ENCODE peak calls at places on chromosomes 13 and 19, in ten cellular contexts. One of them, this sample, is unnamed.
A peak's percentile ranks its signal among the peaks of the same experiment; 100 is the strongest.

GRCh38 chr19:3113100-3114017 is 19.2 kb downstream of the GNA11 start:
- DNase-seq in stimulated activated CD4-positive, alpha-beta T cell treated with anti-CD3 and anti-CD28 coated beads, Interleukin-12 subunit alpha, Interleukin-12 subunit beta, amount 100 ng/mL, for 24 hours: no peak
- DNase-seq in GM04504: no peak
- DNase-seq in NCI-H510A treated with DMSO at 0.1 percent for 48 hours: no peak
- DNase-seq in cardiac muscle cell: no peak
- DNase-seq in adrenal gland: no peak
- DNase-seq in naive thymus-derived CD8-positive, alpha-beta T cell: no peak
- DNase-seq in epithelial cell of esophagus: no peak
- DNase-seq in effector CD4-positive, alpha-beta T cell: no peak
- DNase-seq in ACHN: no peak
- DNase-seq in this sample: no peak

GRCh38 chr19:5684694-5685430 is 4.0 kb downstream of the HSD11B1L start:
- DNase-seq in stimulated activated CD4-positive, alpha-beta T cell treated with anti-CD3 and anti-CD28 coated beads, Interleukin-12 subunit alpha, Interleukin-12 subunit beta, amount 100 ng/mL, for 24 hours: no peak
- DNase-seq in GM04504: no peak
- DNase-seq in NCI-H510A treated with DMSO at 0.1 percent for 48 hours: no peak
- DNase-seq in cardiac muscle cell: no peak
- DNase-seq in adrenal gland: peak; percentile 25
- DNase-seq in naive thymus-derived CD8-positive, alpha-beta T cell: no peak
- DNase-seq in epithelial cell of esophagus: no peak
- DNase-seq in effector CD4-positive, alpha-beta T cell: no peak
- DNase-seq in ACHN: no peak
- DNase-seq in this sample: no peak

GRCh38 chr13:110546389-110546788 is 15.1 kb downstream of the RAB20 start:
- DNase-seq in stimulated activated CD4-positive, alpha-beta T cell treated with anti-CD3 and anti-CD28 coated beads, Interleukin-12 subunit alpha, Interleukin-12 subunit beta, amount 100 ng/mL, for 24 hours: no peak
- DNase-seq in GM04504: no peak
- DNase-seq in NCI-H510A treated with DMSO at 0.1 percent for 48 hours: no peak
- DNase-seq in cardiac muscle cell: no peak
- DNase-seq in adrenal gland: no peak
- DNase-seq in naive thymus-derived CD8-positive, alpha-beta T cell: no peak
- DNase-seq in epithelial cell of esophagus: no peak
- DNase-seq in effector CD4-positive, alpha-beta T cell: no peak
- DNase-seq in ACHN: no peak
- DNase-seq in this sample: no peak

GRCh38 chr19:7492142-7493055 is 3.6 kb upstream of the PEX11G start:
- DNase-seq in stimulated activated CD4-positive, alpha-beta T cell treated with anti-CD3 and anti-CD28 coated beads, Interleukin-12 subunit alpha, Interleukin-12 subunit beta, amount 100 ng/mL, for 24 hours: no peak
- DNase-seq in GM04504: peak; percentile 34
- DNase-seq in NCI-H510A treated with DMSO at 0.1 percent for 48 hours: no peak
- DNase-seq in cardiac muscle cell: peak; percentile 78
- DNase-seq in adrenal gland: no peak
- DNase-seq in naive thymus-derived CD8-positive, alpha-beta T cell: no peak
- DNase-seq in epithelial cell of esophagus: peak; percentile 74
- DNase-seq in effector CD4-positive, alpha-beta T cell: no peak
- DNase-seq in ACHN: no peak
- DNase-seq in this sample: no peak

GRCh38 chr19:41226053-41226873 is 7.2 kb downstream of the AXL start:
- DNase-seq in stimulated activated CD4-positive, alpha-beta T cell treated with anti-CD3 and anti-CD28 coated beads, Interleukin-12 subunit alpha, Interleukin-12 subunit beta, amount 100 ng/mL, for 24 hours: no peak
- DNase-seq in GM04504: peak; percentile 85
- DNase-seq in NCI-H510A treated with DMSO at 0.1 percent for 48 hours: no peak
- DNase-seq in cardiac muscle cell: peak; percentile 93
- DNase-seq in adrenal gland: peak; percentile 79
- DNase-seq in naive thymus-derived CD8-positive, alpha-beta T cell: peak; percentile 33
- DNase-seq in epithelial cell of esophagus: peak; percentile 78
- DNase-seq in effector CD4-positive, alpha-beta T cell: peak; percentile 19
- DNase-seq in ACHN: peak; percentile 86
- DNase-seq in this sample: peak; percentile 39

GRCh38 chr19:42301646-42302204 is at the start of gene PRR19:
- DNase-seq in stimulated activated CD4-positive, alpha-beta T cell treated with anti-CD3 and anti-CD28 coated beads, Interleukin-12 subunit alpha, Interleukin-12 subunit beta, amount 100 ng/mL, for 24 hours: no peak
- DNase-seq in GM04504: no peak
- DNase-seq in NCI-H510A treated with DMSO at 0.1 percent for 48 hours: peak; percentile 37
- DNase-seq in cardiac muscle cell: no peak
- DNase-seq in adrenal gland: no peak
- DNase-seq in naive thymus-derived CD8-positive, alpha-beta T cell: no peak
- DNase-seq in epithelial cell of esophagus: peak; percentile 42
- DNase-seq in effector CD4-positive, alpha-beta T cell: no peak
- DNase-seq in ACHN: no peak
- DNase-seq in this sample: peak; percentile 52

GRCh38 chr13:59409211-59409610 is 754.5 kb downstream of the DIAPH3 start:
- DNase-seq in stimulated activated CD4-positive, alpha-beta T cell treated with anti-CD3 and anti-CD28 coated beads, Interleukin-12 subunit alpha, Interleukin-12 subunit beta, amount 100 ng/mL, for 24 hours: no peak
- DNase-seq in GM04504: no peak
- DNase-seq in NCI-H510A treated with DMSO at 0.1 percent for 48 hours: no peak
- DNase-seq in cardiac muscle cell: peak; percentile 80
- DNase-seq in adrenal gland: peak; percentile 64
- DNase-seq in naive thymus-derived CD8-positive, alpha-beta T cell: no peak
- DNase-seq in epithelial cell of esophagus: no peak
- DNase-seq in effector CD4-positive, alpha-beta T cell: no peak
- DNase-seq in ACHN: no peak
- DNase-seq in this sample: peak; percentile 20

GRCh38 chr13:72186730-72187422 is 319.9 kb upstream of the DACH1 start:
- DNase-seq in stimulated activated CD4-positive, alpha-beta T cell treated with anti-CD3 and anti-CD28 coated beads, Interleukin-12 subunit alpha, Interleukin-12 subunit beta, amount 100 ng/mL, for 24 hours: no peak
- DNase-seq in GM04504: no peak
- DNase-seq in NCI-H510A treated with DMSO at 0.1 percent for 48 hours: no peak
- DNase-seq in cardiac muscle cell: no peak
- DNase-seq in adrenal gland: no peak
- DNase-seq in naive thymus-derived CD8-positive, alpha-beta T cell: no peak
- DNase-seq in epithelial cell of esophagus: peak; percentile 74
- DNase-seq in effector CD4-positive, alpha-beta T cell: no peak
- DNase-seq in ACHN: no peak
- DNase-seq in this sample: no peak

GRCh38 chr13:36807616-36808015 is 11.4 kb upstream of the RFXAP start:
- DNase-seq in stimulated activated CD4-positive, alpha-beta T cell treated with anti-CD3 and anti-CD28 coated beads, Interleukin-12 subunit alpha, Interleukin-12 subunit beta, amount 100 ng/mL, for 24 hours: no peak
- DNase-seq in GM04504: no peak
- DNase-seq in NCI-H510A treated with DMSO at 0.1 percent for 48 hours: no peak
- DNase-seq in cardiac muscle cell: no peak
- DNase-seq in adrenal gland: no peak
- DNase-seq in naive thymus-derived CD8-positive, alpha-beta T cell: no peak
- DNase-seq in epithelial cell of esophagus: peak; percentile 23
- DNase-seq in effector CD4-positive, alpha-beta T cell: no peak
- DNase-seq in ACHN: no peak
- DNase-seq in this sample: no peak

GRCh38 chr13:78376822-78377221 is 226.5 kb downstream of the POU4F1 start:
- DNase-seq in stimulated activated CD4-positive, alpha-beta T cell treated with anti-CD3 and anti-CD28 coated beads, Interleukin-12 subunit alpha, Interleukin-12 subunit beta, amount 100 ng/mL, for 24 hours: no peak
- DNase-seq in GM04504: no peak
- DNase-seq in NCI-H510A treated with DMSO at 0.1 percent for 48 hours: no peak
- DNase-seq in cardiac muscle cell: no peak
- DNase-seq in adrenal gland: no peak
- DNase-seq in naive thymus-derived CD8-positive, alpha-beta T cell: no peak
- DNase-seq in epithelial cell of esophagus: no peak
- DNase-seq in effector CD4-positive, alpha-beta T cell: no peak
- DNase-seq in ACHN: no peak
- DNase-seq in this sample: no peak

GRCh38 chr19:11286312-11286974 is 9.5 kb upstream of the TSPAN16 start:
- DNase-seq in stimulated activated CD4-positive, alpha-beta T cell treated with anti-CD3 and anti-CD28 coated beads, Interleukin-12 subunit alpha, Interleukin-12 subunit beta, amount 100 ng/mL, for 24 hours: no peak
- DNase-seq in GM04504: no peak
- DNase-seq in NCI-H510A treated with DMSO at 0.1 percent for 48 hours: no peak
- DNase-seq in cardiac muscle cell: peak; percentile 84
- DNase-seq in adrenal gland: no peak
- DNase-seq in naive thymus-derived CD8-positive, alpha-beta T cell: no peak
- DNase-seq in epithelial cell of esophagus: no peak
- DNase-seq in effector CD4-positive, alpha-beta T cell: no peak
- DNase-seq in ACHN: no peak
- DNase-seq in this sample: no peak

GRCh38 chr19:34448191-34448590 is 20.0 kb downstream of the UBA2 start:
- DNase-seq in stimulated activated CD4-positive, alpha-beta T cell treated with anti-CD3 and anti-CD28 coated beads, Interleukin-12 subunit alpha, Interleukin-12 subunit beta, amount 100 ng/mL, for 24 hours: no peak
- DNase-seq in GM04504: no peak
- DNase-seq in NCI-H510A treated with DMSO at 0.1 percent for 48 hours: no peak
- DNase-seq in cardiac muscle cell: no peak
- DNase-seq in adrenal gland: no peak
- DNase-seq in naive thymus-derived CD8-positive, alpha-beta T cell: no peak
- DNase-seq in epithelial cell of esophagus: no peak
- DNase-seq in effector CD4-positive, alpha-beta T cell: no peak
- DNase-seq in ACHN: no peak
- DNase-seq in this sample: no peak

GRCh38 chr19:10226376-10227214 is 4.5 kb downstream of the S1PR2 start:
- DNase-seq in stimulated activated CD4-positive, alpha-beta T cell treated with anti-CD3 and anti-CD28 coated beads, Interleukin-12 subunit alpha, Interleukin-12 subunit beta, amount 100 ng/mL, for 24 hours: no peak
- DNase-seq in GM04504: peak; percentile 72
- DNase-seq in NCI-H510A treated with DMSO at 0.1 percent for 48 hours: no peak
- DNase-seq in cardiac muscle cell: peak; percentile 93
- DNase-seq in adrenal gland: peak; percentile 48
- DNase-seq in naive thymus-derived CD8-positive, alpha-beta T cell: no peak
- DNase-seq in epithelial cell of esophagus: no peak
- DNase-seq in effector CD4-positive, alpha-beta T cell: no peak
- DNase-seq in ACHN: no peak
- DNase-seq in this sample: peak; percentile 42

GRCh38 chr13:106376411-106377112 is 158.9 kb downstream of the EFNB2 start:
- DNase-seq in stimulated activated CD4-positive, alpha-beta T cell treated with anti-CD3 and anti-CD28 coated beads, Interleukin-12 subunit alpha, Interleukin-12 subunit beta, amount 100 ng/mL, for 24 hours: no peak
- DNase-seq in GM04504: peak; percentile 85
- DNase-seq in NCI-H510A treated with DMSO at 0.1 percent for 48 hours: peak; percentile 29
- DNase-seq in cardiac muscle cell: peak; percentile 91
- DNase-seq in adrenal gland: no peak
- DNase-seq in naive thymus-derived CD8-positive, alpha-beta T cell: no peak
- DNase-seq in epithelial cell of esophagus: peak; percentile 95
- DNase-seq in effector CD4-positive, alpha-beta T cell: no peak
- DNase-seq in ACHN: peak; percentile 86
- DNase-seq in this sample: peak; percentile 63

GRCh38 chr19:17555929-17556813 is 722 bp downstream of the COLGALT1 start:
- DNase-seq in stimulated activated CD4-positive, alpha-beta T cell treated with anti-CD3 and anti-CD28 coated beads, Interleukin-12 subunit alpha, Interleukin-12 subunit beta, amount 100 ng/mL, for 24 hours: no peak
- DNase-seq in GM04504: no peak
- DNase-seq in NCI-H510A treated with DMSO at 0.1 percent for 48 hours: peak; percentile 37
- DNase-seq in cardiac muscle cell: peak; percentile 81
- DNase-seq in adrenal gland: peak; percentile 76
- DNase-seq in naive thymus-derived CD8-positive, alpha-beta T cell: no peak
- DNase-seq in epithelial cell of esophagus: peak; percentile 22
- DNase-seq in effector CD4-positive, alpha-beta T cell: no peak
- DNase-seq in ACHN: peak; percentile 64
- DNase-seq in this sample: peak; percentile 51

GRCh38 chr13:101590479-101590878 is 138.0 kb downstream of the ITGBL1 start:
- DNase-seq in stimulated activated CD4-positive, alpha-beta T cell treated with anti-CD3 and anti-CD28 coated beads, Interleukin-12 subunit alpha, Interleukin-12 subunit beta, amount 100 ng/mL, for 24 hours: no peak
- DNase-seq in GM04504: no peak
- DNase-seq in NCI-H510A treated with DMSO at 0.1 percent for 48 hours: no peak
- DNase-seq in cardiac muscle cell: no peak
- DNase-seq in adrenal gland: no peak
- DNase-seq in naive thymus-derived CD8-positive, alpha-beta T cell: no peak
- DNase-seq in epithelial cell of esophagus: no peak
- DNase-seq in effector CD4-positive, alpha-beta T cell: no peak
- DNase-seq in ACHN: no peak
- DNase-seq in this sample: no peak

GRCh38 chr19:18226956-18227780 is 930 bp upstream of the PDE4C start:
- DNase-seq in stimulated activated CD4-positive, alpha-beta T cell treated with anti-CD3 and anti-CD28 coated beads, Interleukin-12 subunit alpha, Interleukin-12 subunit beta, amount 100 ng/mL, for 24 hours: no peak
- DNase-seq in GM04504: no peak
- DNase-seq in NCI-H510A treated with DMSO at 0.1 percent for 48 hours: no peak
- DNase-seq in cardiac muscle cell: no peak
- DNase-seq in adrenal gland: no peak
- DNase-seq in naive thymus-derived CD8-positive, alpha-beta T cell: no peak
- DNase-seq in epithelial cell of esophagus: no peak
- DNase-seq in effector CD4-positive, alpha-beta T cell: no peak
- DNase-seq in ACHN: no peak
- DNase-seq in this sample: no peak

GRCh38 chr13:20191902-20192469 is 752 bp downstream of the GJB2 start:
- DNase-seq in stimulated activated CD4-positive, alpha-beta T cell treated with anti-CD3 and anti-CD28 coated beads, Interleukin-12 subunit alpha, Interleukin-12 subunit beta, amount 100 ng/mL, for 24 hours: no peak
- DNase-seq in GM04504: no peak
- DNase-seq in NCI-H510A treated with DMSO at 0.1 percent for 48 hours: no peak
- DNase-seq in cardiac muscle cell: peak; percentile 30
- DNase-seq in adrenal gland: peak; percentile 43
- DNase-seq in naive thymus-derived CD8-positive, alpha-beta T cell: no peak
- DNase-seq in epithelial cell of esophagus: peak; percentile 42
- DNase-seq in effector CD4-positive, alpha-beta T cell: no peak
- DNase-seq in ACHN: peak; percentile 27
- DNase-seq in this sample: no peak

GRCh38 chr19:21143846-21144245 is 2.0 kb downstream of the ZNF431 start:
- DNase-seq in stimulated activated CD4-positive, alpha-beta T cell treated with anti-CD3 and anti-CD28 coated beads, Interleukin-12 subunit alpha, Interleukin-12 subunit beta, amount 100 ng/mL, for 24 hours: no peak
- DNase-seq in GM04504: peak; percentile 0
- DNase-seq in NCI-H510A treated with DMSO at 0.1 percent for 48 hours: no peak
- DNase-seq in cardiac muscle cell: no peak
- DNase-seq in adrenal gland: no peak
- DNase-seq in naive thymus-derived CD8-positive, alpha-beta T cell: no peak
- DNase-seq in epithelial cell of esophagus: peak; percentile 97
- DNase-seq in effector CD4-positive, alpha-beta T cell: no peak
- DNase-seq in ACHN: no peak
- DNase-seq in this sample: no peak

GRCh38 chr13:83878691-83879410 is 3.4 kb downstream of the SLITRK1 start:
- DNase-seq in stimulated activated CD4-positive, alpha-beta T cell treated with anti-CD3 and anti-CD28 coated beads, Interleukin-12 subunit alpha, Interleukin-12 subunit beta, amount 100 ng/mL, for 24 hours: no peak
- DNase-seq in GM04504: no peak
- DNase-seq in NCI-H510A treated with DMSO at 0.1 percent for 48 hours: no peak
- DNase-seq in cardiac muscle cell: no peak
- DNase-seq in adrenal gland: no peak
- DNase-seq in naive thymus-derived CD8-positive, alpha-beta T cell: no peak
- DNase-seq in epithelial cell of esophagus: no peak
- DNase-seq in effector CD4-positive, alpha-beta T cell: no peak
- DNase-seq in ACHN: no peak
- DNase-seq in this sample: peak; percentile 61

GRCh38 chr19:58261968-58262921 is 16.5 kb upstream of the ZNF8 start:
- DNase-seq in stimulated activated CD4-positive, alpha-beta T cell treated with anti-CD3 and anti-CD28 coated beads, Interleukin-12 subunit alpha, Interleukin-12 subunit beta, amount 100 ng/mL, for 24 hours: no peak
- DNase-seq in GM04504: no peak
- DNase-seq in NCI-H510A treated with DMSO at 0.1 percent for 48 hours: no peak
- DNase-seq in cardiac muscle cell: no peak
- DNase-seq in adrenal gland: no peak
- DNase-seq in naive thymus-derived CD8-positive, alpha-beta T cell: no peak
- DNase-seq in epithelial cell of esophagus: no peak
- DNase-seq in effector CD4-positive, alpha-beta T cell: no peak
- DNase-seq in ACHN: no peak
- DNase-seq in this sample: no peak

GRCh38 chr13:33787051-33787591 is 30.8 kb upstream of the RFC3 start:
- DNase-seq in stimulated activated CD4-positive, alpha-beta T cell treated with anti-CD3 and anti-CD28 coated beads, Interleukin-12 subunit alpha, Interleukin-12 subunit beta, amount 100 ng/mL, for 24 hours: no peak
- DNase-seq in GM04504: no peak
- DNase-seq in NCI-H510A treated with DMSO at 0.1 percent for 48 hours: no peak
- DNase-seq in cardiac muscle cell: no peak
- DNase-seq in adrenal gland: no peak
- DNase-seq in naive thymus-derived CD8-positive, alpha-beta T cell: no peak
- DNase-seq in epithelial cell of esophagus: no peak
- DNase-seq in effector CD4-positive, alpha-beta T cell: no peak
- DNase-seq in ACHN: peak; percentile 7
- DNase-seq in this sample: no peak

GRCh38 chr19:1154731-1155351 is 19.2 kb downstream of the SBNO2 start:
- DNase-seq in stimulated activated CD4-positive, alpha-beta T cell treated with anti-CD3 and anti-CD28 coated beads, Interleukin-12 subunit alpha, Interleukin-12 subunit beta, amount 100 ng/mL, for 24 hours: no peak
- DNase-seq in GM04504: peak; percentile 85
- DNase-seq in NCI-H510A treated with DMSO at 0.1 percent for 48 hours: no peak
- DNase-seq in cardiac muscle cell: peak; percentile 96
- DNase-seq in adrenal gland: peak; percentile 96
- DNase-seq in naive thymus-derived CD8-positive, alpha-beta T cell: no peak
- DNase-seq in epithelial cell of esophagus: peak; percentile 93
- DNase-seq in effector CD4-positive, alpha-beta T cell: no peak
- DNase-seq in ACHN: no peak
- DNase-seq in this sample: peak; percentile 69

GRCh38 chr13:36323951-36324566 is 22.1 kb downstream of the SPART start:
- DNase-seq in stimulated activated CD4-positive, alpha-beta T cell treated with anti-CD3 and anti-CD28 coated beads, Interleukin-12 subunit alpha, Interleukin-12 subunit beta, amount 100 ng/mL, for 24 hours: no peak
- DNase-seq in GM04504: peak; percentile 68
- DNase-seq in NCI-H510A treated with DMSO at 0.1 percent for 48 hours: no peak
- DNase-seq in cardiac muscle cell: peak; percentile 32
- DNase-seq in adrenal gland: no peak
- DNase-seq in naive thymus-derived CD8-positive, alpha-beta T cell: no peak
- DNase-seq in epithelial cell of esophagus: no peak
- DNase-seq in effector CD4-positive, alpha-beta T cell: no peak
- DNase-seq in ACHN: no peak
- DNase-seq in this sample: no peak

GRCh38 chr19:41085748-41086415 is 2.4 kb upstream of the CYP2A13 start:
- DNase-seq in stimulated activated CD4-positive, alpha-beta T cell treated with anti-CD3 and anti-CD28 coated beads, Interleukin-12 subunit alpha, Interleukin-12 subunit beta, amount 100 ng/mL, for 24 hours: no peak
- DNase-seq in GM04504: no peak
- DNase-seq in NCI-H510A treated with DMSO at 0.1 percent for 48 hours: no peak
- DNase-seq in cardiac muscle cell: no peak
- DNase-seq in adrenal gland: no peak
- DNase-seq in naive thymus-derived CD8-positive, alpha-beta T cell: no peak
- DNase-seq in epithelial cell of esophagus: no peak
- DNase-seq in effector CD4-positive, alpha-beta T cell: no peak
- DNase-seq in ACHN: no peak
- DNase-seq in this sample: no peak

GRCh38 chr19:1115646-1116420 is 12.0 kb downstream of the GPX4 start:
- DNase-seq in stimulated activated CD4-positive, alpha-beta T cell treated with anti-CD3 and anti-CD28 coated beads, Interleukin-12 subunit alpha, Interleukin-12 subunit beta, amount 100 ng/mL, for 24 hours: no peak
- DNase-seq in GM04504: no peak
- DNase-seq in NCI-H510A treated with DMSO at 0.1 percent for 48 hours: no peak
- DNase-seq in cardiac muscle cell: no peak
- DNase-seq in adrenal gland: no peak
- DNase-seq in naive thymus-derived CD8-positive, alpha-beta T cell: no peak
- DNase-seq in epithelial cell of esophagus: no peak
- DNase-seq in effector CD4-positive, alpha-beta T cell: no peak
- DNase-seq in ACHN: no peak
- DNase-seq in this sample: no peak

GRCh38 chr19:49808762-49809154 is 4.3 kb downstream of the FUZ start:
- DNase-seq in stimulated activated CD4-positive, alpha-beta T cell treated with anti-CD3 and anti-CD28 coated beads, Interleukin-12 subunit alpha, Interleukin-12 subunit beta, amount 100 ng/mL, for 24 hours: peak; percentile 64
- DNase-seq in GM04504: no peak
- DNase-seq in NCI-H510A treated with DMSO at 0.1 percent for 48 hours: peak; percentile 58
- DNase-seq in cardiac muscle cell: peak; percentile 90
- DNase-seq in adrenal gland: peak; percentile 97
- DNase-seq in naive thymus-derived CD8-positive, alpha-beta T cell: peak; percentile 81
- DNase-seq in epithelial cell of esophagus: peak; percentile 83
- DNase-seq in effector CD4-positive, alpha-beta T cell: peak; percentile 82
- DNase-seq in ACHN: peak; percentile 81
- DNase-seq in this sample: peak; percentile 84

GRCh38 chr19:4124638-4125037 is 716 bp upstream of the MAP2K2 start:
- DNase-seq in stimulated activated CD4-positive, alpha-beta T cell treated with anti-CD3 and anti-CD28 coated beads, Interleukin-12 subunit alpha, Interleukin-12 subunit beta, amount 100 ng/mL, for 24 hours: no peak
- DNase-seq in GM04504: no peak
- DNase-seq in NCI-H510A treated with DMSO at 0.1 percent for 48 hours: peak; percentile 26
- DNase-seq in cardiac muscle cell: no peak
- DNase-seq in adrenal gland: no peak
- DNase-seq in naive thymus-derived CD8-positive, alpha-beta T cell: no peak
- DNase-seq in epithelial cell of esophagus: no peak
- DNase-seq in effector CD4-positive, alpha-beta T cell: no peak
- DNase-seq in ACHN: no peak
- DNase-seq in this sample: no peak